ENCODE peak calls at places on chromosome 3, in five cellular contexts. One of them, this sample, is unnamed.

GRCh38 chr3:137692803-137693431 is 71.2 kb upstream of the SOX14 start:
- DNase-seq in mesothelial cell of epicardium: no peak
- DNase-seq in neural progenitor cell: peak
- DNase-seq in tibial nerve: no peak
- DNase-seq in BJ: no peak
- DNase-seq in this sample: no peak

GRCh38 chr3:4908769-4909156 is 70.5 kb upstream of the BHLHE40 start:
- DNase-seq in mesothelial cell of epicardium: no peak
- DNase-seq in neural progenitor cell: no peak
- DNase-seq in tibial nerve: no peak
- DNase-seq in BJ: no peak
- DNase-seq in this sample: no peak

GRCh38 chr3:58731673-58732072 is 65.1 kb upstream of the FAM3D start:
- DNase-seq in mesothelial cell of epicardium: no peak
- DNase-seq in neural progenitor cell: no peak
- DNase-seq in tibial nerve: no peak
- DNase-seq in BJ: no peak
- DNase-seq in this sample: no peak

GRCh38 chr3:107598926-107599754 is 76.4 kb downstream of the BBX start:
- DNase-seq in mesothelial cell of epicardium: no peak
- DNase-seq in neural progenitor cell: peak
- DNase-seq in tibial nerve: peak
- DNase-seq in BJ: no peak
- DNase-seq in this sample: peak

GRCh38 chr3:170717410-170718402 is 131.8 kb upstream of the SLC7A14 start:
- DNase-seq in mesothelial cell of epicardium: no peak
- DNase-seq in neural progenitor cell: no peak
- DNase-seq in tibial nerve: no peak
- DNase-seq in BJ: no peak
- DNase-seq in this sample: no peak

GRCh38 chr3:76131396-76132153 is 346.2 kb upstream of the ZNF717 start:
- DNase-seq in mesothelial cell of epicardium: no peak
- DNase-seq in neural progenitor cell: no peak
- DNase-seq in tibial nerve: no peak
- DNase-seq in BJ: no peak
- DNase-seq in this sample: no peak

GRCh38 chr3:20023663-20024417 is 11.8 kb upstream of the PP2D1 start:
- DNase-seq in mesothelial cell of epicardium: no peak
- DNase-seq in neural progenitor cell: peak
- DNase-seq in tibial nerve: no peak
- DNase-seq in BJ: no peak
- DNase-seq in this sample: no peak

GRCh38 chr3:150132101-150132749 is 161.5 kb upstream of the PFN2 start:
- DNase-seq in mesothelial cell of epicardium: no peak
- DNase-seq in neural progenitor cell: no peak
- DNase-seq in tibial nerve: no peak
- DNase-seq in BJ: no peak
- DNase-seq in this sample: no peak

GRCh38 chr3:33658971-33659848 is 58.8 kb downstream of the CLASP2 start:
- DNase-seq in mesothelial cell of epicardium: peak
- DNase-seq in neural progenitor cell: peak
- DNase-seq in tibial nerve: peak
- DNase-seq in BJ: peak
- DNase-seq in this sample: peak

GRCh38 chr3:151155409-151156128 is 47.4 kb downstream of the GPR171 start:
- DNase-seq in mesothelial cell of epicardium: no peak
- DNase-seq in neural progenitor cell: peak
- DNase-seq in tibial nerve: no peak
- DNase-seq in BJ: no peak
- DNase-seq in this sample: no peak

GRCh38 chr3:149307435-149307783 is 26.0 kb downstream of the TM4SF18 start:
- DNase-seq in mesothelial cell of epicardium: no peak
- DNase-seq in neural progenitor cell: no peak
- DNase-seq in tibial nerve: no peak
- DNase-seq in BJ: no peak
- DNase-seq in this sample: no peak

GRCh38 chr3:113088616-113089015 is 97.8 kb downstream of the GTPBP8 start:
- DNase-seq in mesothelial cell of epicardium: no peak
- DNase-seq in neural progenitor cell: no peak
- DNase-seq in tibial nerve: no peak
- DNase-seq in BJ: no peak
- DNase-seq in this sample: no peak

GRCh38 chr3:43995929-43996378 is 245.7 kb upstream of the TOPAZ1 start:
- DNase-seq in mesothelial cell of epicardium: no peak
- DNase-seq in neural progenitor cell: peak
- DNase-seq in tibial nerve: no peak
- DNase-seq in BJ: no peak
- DNase-seq in this sample: no peak

GRCh38 chr3:129463736-129464135 is 23.7 kb downstream of the IFT122 start:
- DNase-seq in mesothelial cell of epicardium: no peak
- DNase-seq in neural progenitor cell: no peak
- DNase-seq in tibial nerve: no peak
- DNase-seq in BJ: no peak
- DNase-seq in this sample: no peak

GRCh38 chr3:72339750-72340025 is 508.6 kb downstream of the SHQ1 start:
- DNase-seq in mesothelial cell of epicardium: no peak
- DNase-seq in neural progenitor cell: no peak
- DNase-seq in tibial nerve: no peak
- DNase-seq in BJ: no peak
- DNase-seq in this sample: no peak

GRCh38 chr3:126360046-126360713 is 3.0 kb upstream of the KLF15 start:
- DNase-seq in mesothelial cell of epicardium: no peak
- DNase-seq in neural progenitor cell: no peak
- DNase-seq in tibial nerve: no peak
- DNase-seq in BJ: no peak
- DNase-seq in this sample: no peak

GRCh38 chr3:186425788-186426730 is 64.0 kb upstream of the DGKG start:
- DNase-seq in mesothelial cell of epicardium: no peak
- DNase-seq in neural progenitor cell: peak
- DNase-seq in tibial nerve: peak
- DNase-seq in BJ: peak
- DNase-seq in this sample: no peak
- TF ChIP-seq CTCF in mesothelial cell of epicardium: no peak
- TF ChIP-seq CTCF in neural progenitor cell: peak
- TF ChIP-seq CTCF in tibial nerve: peak
- TF ChIP-seq CTCF in BJ: peak
- TF ChIP-seq CTCF in this sample: no peak

GRCh38 chr3:190807719-190808375 is 54.6 kb downstream of the GMNC start:
- DNase-seq in mesothelial cell of epicardium: no peak
- DNase-seq in neural progenitor cell: no peak
- DNase-seq in tibial nerve: no peak
- DNase-seq in BJ: no peak
- DNase-seq in this sample: no peak
- TF ChIP-seq CTCF in mesothelial cell of epicardium: no peak
- TF ChIP-seq CTCF in neural progenitor cell: no peak
- TF ChIP-seq CTCF in tibial nerve: no peak
- TF ChIP-seq CTCF in BJ: no peak
- TF ChIP-seq CTCF in this sample: no peak

DNA sequence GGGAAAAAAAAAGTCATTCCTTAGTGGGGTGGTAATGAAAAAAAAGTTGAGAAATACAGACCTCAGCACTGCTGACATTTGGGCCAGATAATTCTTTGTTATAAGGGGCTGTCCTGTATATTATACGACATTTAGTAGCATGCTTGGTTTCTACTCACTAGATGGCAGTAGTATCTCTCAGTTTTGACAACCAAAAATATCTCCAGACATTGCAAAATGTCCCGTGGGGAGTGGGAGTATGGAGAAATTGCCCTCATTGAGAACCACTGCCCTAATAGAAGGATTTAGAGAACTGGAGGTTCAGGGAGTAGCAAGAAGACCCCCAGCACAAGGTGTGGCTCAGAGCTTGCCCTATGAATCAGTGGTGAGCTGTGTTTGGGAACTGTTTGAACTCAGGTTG is 28.6 kb upstream of the TEX264 start:
- DNase-seq in mesothelial cell of epicardium: no peak
- DNase-seq in neural progenitor cell: no peak
- DNase-seq in tibial nerve: no peak
- DNase-seq in BJ: no peak
- DNase-seq in this sample: no peak
- TF ChIP-seq CTCF in mesothelial cell of epicardium: no peak
- TF ChIP-seq CTCF in neural progenitor cell: peak
- TF ChIP-seq CTCF in tibial nerve: no peak
- TF ChIP-seq CTCF in BJ: peak
- TF ChIP-seq CTCF in this sample: peak

DNA sequence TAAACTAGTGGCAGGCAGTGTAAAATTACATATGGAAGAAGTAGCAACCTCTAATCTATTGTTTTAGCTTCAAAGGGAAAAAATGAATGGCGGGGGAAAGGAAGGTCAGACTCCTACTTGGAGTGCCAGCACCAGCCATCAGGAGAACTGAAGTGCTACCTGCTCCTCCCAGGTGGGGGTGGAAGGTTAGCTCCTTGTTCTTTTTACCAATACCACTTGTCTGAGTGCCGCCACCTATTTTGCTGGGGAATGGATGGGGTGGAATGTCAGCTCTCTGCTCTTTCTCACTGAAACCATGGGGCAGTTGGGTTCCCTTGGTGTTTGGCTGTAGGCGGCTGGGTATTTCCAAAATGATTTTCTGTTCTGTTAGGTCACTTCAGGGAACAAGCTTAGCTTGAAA is 428.7 kb upstream of the EPHA3 start:
- DNase-seq in mesothelial cell of epicardium: no peak
- DNase-seq in neural progenitor cell: no peak
- DNase-seq in tibial nerve: no peak
- DNase-seq in BJ: no peak
- DNase-seq in this sample: no peak
- TF ChIP-seq CTCF in mesothelial cell of epicardium: no peak
- TF ChIP-seq CTCF in neural progenitor cell: no peak
- TF ChIP-seq CTCF in tibial nerve: no peak
- TF ChIP-seq CTCF in BJ: no peak
- TF ChIP-seq CTCF in this sample: no peak

DNA sequence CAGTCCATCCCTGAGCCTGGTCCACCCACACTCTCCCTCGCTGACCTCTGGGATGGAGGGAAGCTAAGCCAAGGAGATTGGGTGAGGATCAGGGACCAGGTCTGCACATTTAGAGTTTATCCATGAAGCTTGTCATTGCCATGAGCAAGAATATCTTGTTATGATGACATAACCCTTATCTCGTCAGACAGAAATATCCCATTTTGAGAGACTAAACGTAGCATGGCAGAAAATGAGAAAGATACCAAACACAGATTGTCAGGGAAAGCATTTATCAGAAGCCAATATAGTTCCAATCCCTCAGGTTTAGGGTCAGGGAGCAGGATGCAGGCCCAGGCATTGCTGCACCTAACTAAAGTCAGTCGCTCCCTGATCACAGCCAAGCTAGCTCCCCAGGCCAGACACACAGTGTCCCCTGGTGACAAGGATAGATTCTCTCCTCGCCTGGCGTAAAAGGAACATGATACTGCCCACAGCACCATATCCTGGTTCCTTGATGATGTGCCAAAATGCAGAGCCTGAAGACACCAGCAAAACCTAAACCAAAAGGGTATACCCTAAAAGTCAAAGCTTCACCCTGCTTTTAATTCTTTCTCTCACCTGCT is 66.9 kb downstream of the DCLK3 start:
- DNase-seq in mesothelial cell of epicardium: no peak
- DNase-seq in neural progenitor cell: peak
- DNase-seq in tibial nerve: no peak
- DNase-seq in BJ: no peak
- DNase-seq in this sample: no peak
- TF ChIP-seq CTCF in mesothelial cell of epicardium: no peak
- TF ChIP-seq CTCF in neural progenitor cell: peak
- TF ChIP-seq CTCF in tibial nerve: no peak
- TF ChIP-seq CTCF in BJ: no peak
- TF ChIP-seq CTCF in this sample: no peak

GRCh38 chr3:77159182-77159581 is 119.3 kb downstream of the ROBO2 start:
- DNase-seq in mesothelial cell of epicardium: no peak
- DNase-seq in neural progenitor cell: no peak
- DNase-seq in tibial nerve: no peak
- DNase-seq in BJ: no peak
- DNase-seq in this sample: no peak
- TF ChIP-seq CTCF in mesothelial cell of epicardium: no peak
- TF ChIP-seq CTCF in neural progenitor cell: peak
- TF ChIP-seq CTCF in tibial nerve: no peak
- TF ChIP-seq CTCF in BJ: no peak
- TF ChIP-seq CTCF in this sample: no peak

GRCh38 chr3:145807990-145808389 is 353.0 kb downstream of the PLOD2 start:
- DNase-seq in mesothelial cell of epicardium: peak
- DNase-seq in neural progenitor cell: peak
- DNase-seq in tibial nerve: no peak
- DNase-seq in BJ: no peak
- DNase-seq in this sample: no peak
- TF ChIP-seq CTCF in mesothelial cell of epicardium: peak
- TF ChIP-seq CTCF in neural progenitor cell: peak
- TF ChIP-seq CTCF in tibial nerve: peak
- TF ChIP-seq CTCF in BJ: no peak
- TF ChIP-seq CTCF in this sample: no peak